ENCODE peak calls at places on chromosomes 7 and 10, in four cellular contexts. One of them, this sample, is unnamed.

GRCh38 chr7:85191383-85191782 is 4.5 kb upstream of the SEMA3D start:
- DNase-seq in spleen: no peak
- DNase-seq in BE2C: no peak
- DNase-seq in CD8-positive, alpha-beta T cell: no peak
- DNase-seq in this sample: no peak

GRCh38 chr7:25122373-25122772 is 2.7 kb downstream of the CYCS start:
- DNase-seq in spleen: no peak
- DNase-seq in BE2C: no peak
- DNase-seq in CD8-positive, alpha-beta T cell: no peak
- DNase-seq in this sample: no peak

GRCh38 chr10:118965636-118966035 is 63.9 kb upstream of the NANOS1 start:
- DNase-seq in spleen: no peak
- DNase-seq in BE2C: no peak
- DNase-seq in CD8-positive, alpha-beta T cell: no peak
- DNase-seq in this sample: peak; percentile 48

GRCh38 chr7:29884399-29885272 is 78.3 kb downstream of the WIPF3 start:
- DNase-seq in spleen: no peak
- DNase-seq in BE2C: peak; percentile 46
- DNase-seq in CD8-positive, alpha-beta T cell: no peak
- DNase-seq in this sample: no peak

GRCh38 chr7:105854516-105854915 is 21.9 kb downstream of the ATXN7L1 start:
- DNase-seq in spleen: no peak
- DNase-seq in BE2C: no peak
- DNase-seq in CD8-positive, alpha-beta T cell: no peak
- DNase-seq in this sample: no peak

GRCh38 chr7:117008849-117009531 is 55.7 kb downstream of the ST7 start:
- DNase-seq in spleen: no peak
- DNase-seq in BE2C: no peak
- DNase-seq in CD8-positive, alpha-beta T cell: no peak
- DNase-seq in this sample: no peak

GRCh38 chr7:101017099-101017777 is 2.6 kb upstream of the MUC17 start:
- DNase-seq in spleen: peak; percentile 88
- DNase-seq in BE2C: peak; percentile 58
- DNase-seq in CD8-positive, alpha-beta T cell: peak; percentile 80
- DNase-seq in this sample: peak; percentile 59

GRCh38 chr10:49596493-49596809 is 13.7 kb upstream of the SLC18A3 start:
- DNase-seq in spleen: no peak
- DNase-seq in BE2C: no peak
- DNase-seq in CD8-positive, alpha-beta T cell: no peak
- DNase-seq in this sample: no peak

GRCh38 chr7:150972094-150972493 is 6.0 kb downstream of the KCNH2 start:
- DNase-seq in spleen: no peak
- DNase-seq in BE2C: peak; percentile 91
- DNase-seq in CD8-positive, alpha-beta T cell: peak; percentile 12
- DNase-seq in this sample: no peak

GRCh38 chr7:121076350-121077164 is 88.0 kb downstream of the CPED1 start:
- DNase-seq in spleen: no peak
- DNase-seq in BE2C: no peak
- DNase-seq in CD8-positive, alpha-beta T cell: no peak
- DNase-seq in this sample: no peak

GRCh38 chr7:124566576-124566975 is 199.0 kb downstream of the GPR37 start:
- DNase-seq in spleen: no peak
- DNase-seq in BE2C: no peak
- DNase-seq in CD8-positive, alpha-beta T cell: no peak
- DNase-seq in this sample: no peak

GRCh38 chr7:14759785-14760184 is 142.8 kb downstream of the DGKB start:
- DNase-seq in spleen: no peak
- DNase-seq in BE2C: no peak
- DNase-seq in CD8-positive, alpha-beta T cell: no peak
- DNase-seq in this sample: no peak
- H3K4me1 ChIP-seq in spleen: no peaks in the 10 kb centered on the region
- H3K4me1 ChIP-seq in BE2C: peaks cover 22% of the 10 kb centered on the region
- H3K4me1 ChIP-seq in CD8-positive, alpha-beta T cell: no peaks in the 10 kb centered on the region
- H3K4me1 ChIP-seq in this sample: no peaks in the 10 kb centered on the region

DNA sequence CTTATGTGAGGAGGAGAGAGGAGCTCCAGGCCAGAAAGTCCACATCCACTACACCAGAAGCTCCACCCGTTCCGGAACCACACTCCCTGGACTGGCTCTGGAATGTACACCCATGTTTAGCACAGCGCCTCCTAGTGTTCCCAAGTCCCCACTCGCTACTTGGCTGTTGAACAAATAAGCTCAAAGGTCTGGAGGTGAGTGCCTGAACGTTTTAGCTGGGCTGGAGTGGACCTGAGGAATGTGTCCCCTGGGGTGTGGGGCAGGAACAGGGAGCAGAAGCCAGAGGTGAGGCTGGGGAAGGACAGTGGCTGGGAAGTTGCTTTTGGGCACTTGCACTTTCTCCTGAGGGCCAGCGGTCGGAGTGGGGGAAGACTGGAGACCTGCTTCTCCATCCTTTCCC is 164.1 kb upstream of the CDCA7L start:
- DNase-seq in spleen: no peak
- DNase-seq in BE2C: peak; percentile 54
- DNase-seq in CD8-positive, alpha-beta T cell: no peak
- DNase-seq in this sample: no peak
- TF ChIP-seq CTCF in spleen: no peak
- TF ChIP-seq CTCF in BE2C: peak; percentile 67
- TF ChIP-seq CTCF in CD8-positive, alpha-beta T cell: no peak
- TF ChIP-seq CTCF in this sample: no peak

DNA sequence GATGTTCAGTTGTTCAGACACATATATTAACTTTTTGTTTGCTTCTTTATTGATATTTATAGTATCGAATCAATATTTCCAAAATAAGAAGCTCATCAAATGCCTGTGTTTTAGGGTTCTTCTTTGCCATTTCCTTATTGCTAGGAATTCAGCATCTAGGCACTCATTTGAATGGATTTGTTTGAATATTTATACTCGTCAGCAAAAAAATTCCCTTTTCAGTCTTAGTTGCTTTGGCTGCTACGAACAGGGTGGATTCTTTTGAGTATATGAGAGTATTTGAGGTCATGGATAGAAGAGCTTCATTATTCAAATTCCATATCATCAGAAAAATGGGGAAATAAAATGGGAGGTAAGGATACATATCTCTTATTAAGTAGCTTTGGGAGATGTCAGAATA is 706.9 kb downstream of the NRG3 start:
- DNase-seq in spleen: no peak
- DNase-seq in BE2C: no peak
- DNase-seq in CD8-positive, alpha-beta T cell: no peak
- DNase-seq in this sample: no peak
- H3K4me1 ChIP-seq in spleen: no peaks in the 10 kb centered on the region
- H3K4me1 ChIP-seq in BE2C: peaks cover 23% of the 10 kb centered on the region
- H3K4me1 ChIP-seq in CD8-positive, alpha-beta T cell: no peaks in the 10 kb centered on the region
- H3K4me1 ChIP-seq in this sample: no peaks in the 10 kb centered on the region

DNA sequence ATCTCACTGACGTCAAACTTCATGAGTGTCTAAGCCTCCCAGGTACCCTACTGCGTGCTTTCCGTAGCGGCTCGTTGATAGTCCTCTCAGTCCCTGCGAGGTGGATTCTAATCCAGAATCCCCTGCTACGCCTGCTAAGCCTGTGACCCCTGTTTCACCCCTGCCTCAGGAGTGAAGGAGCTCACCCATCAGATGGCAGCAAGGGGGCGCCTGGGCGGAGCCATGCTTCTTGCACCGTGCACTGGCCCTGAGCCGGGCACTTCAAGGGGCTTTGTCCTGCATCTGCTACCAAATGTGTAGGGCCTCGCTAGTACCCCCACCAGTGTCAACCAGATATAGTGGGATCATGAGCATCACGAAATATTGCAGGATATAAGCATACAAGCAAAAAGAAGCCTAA is 918 bp upstream of the STRA8 start:
- DNase-seq in spleen: no peak
- DNase-seq in BE2C: peak; percentile 33
- DNase-seq in CD8-positive, alpha-beta T cell: no peak
- DNase-seq in this sample: no peak
- TF ChIP-seq CTCF in spleen: no peak
- TF ChIP-seq CTCF in BE2C: peak; percentile 40
- TF ChIP-seq CTCF in CD8-positive, alpha-beta T cell: no peak
- TF ChIP-seq CTCF in this sample: no peak

GRCh38 chr7:158067219-158067930 is 520.2 kb downstream of the PTPRN2 start:
- DNase-seq in spleen: peak; percentile 69
- DNase-seq in BE2C: no peak
- DNase-seq in CD8-positive, alpha-beta T cell: no peak
- DNase-seq in this sample: no peak
- H3K4me1 ChIP-seq in spleen: no peaks in the 10 kb centered on the region
- H3K4me1 ChIP-seq in BE2C: no peaks in the 10 kb centered on the region
- H3K4me1 ChIP-seq in CD8-positive, alpha-beta T cell: no peaks in the 10 kb centered on the region
- H3K4me1 ChIP-seq in this sample: no peaks in the 10 kb centered on the region

DNA sequence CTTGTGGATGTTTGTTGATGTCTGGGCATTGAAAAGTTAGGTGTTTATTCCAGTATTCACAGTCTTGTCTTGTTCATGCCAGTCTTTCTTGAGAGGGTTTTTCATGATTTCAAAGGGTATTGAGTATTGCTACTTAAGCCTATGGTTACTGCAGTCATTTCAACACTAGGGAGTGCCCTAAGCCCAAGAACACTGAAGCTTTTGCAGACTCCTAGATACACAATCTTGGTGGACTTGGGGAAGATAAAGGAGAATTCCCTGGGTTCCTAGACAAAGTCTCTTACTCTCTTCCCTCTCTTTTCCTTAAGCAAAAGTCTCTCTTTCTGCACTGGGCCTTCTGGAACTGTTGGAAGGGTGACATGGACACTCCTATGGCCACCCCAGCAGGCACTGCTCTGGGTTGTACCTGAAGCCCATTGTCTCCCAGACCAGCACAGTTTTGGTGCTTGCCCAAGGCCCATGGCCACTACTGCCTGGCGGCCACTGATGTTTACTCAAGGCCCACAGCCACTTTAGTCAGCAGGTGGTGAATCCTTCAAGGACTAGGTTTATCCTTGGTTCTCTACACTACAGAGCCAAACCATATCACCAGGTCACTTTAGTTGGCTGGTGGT is 24.9 kb downstream of the SAMD9 start:
- DNase-seq in spleen: no peak
- DNase-seq in BE2C: no peak
- DNase-seq in CD8-positive, alpha-beta T cell: no peak
- DNase-seq in this sample: no peak
- TF ChIP-seq CTCF in spleen: no peak
- TF ChIP-seq CTCF in BE2C: peak; percentile 33
- TF ChIP-seq CTCF in CD8-positive, alpha-beta T cell: no peak
- TF ChIP-seq CTCF in this sample: peak; percentile 12

DNA sequence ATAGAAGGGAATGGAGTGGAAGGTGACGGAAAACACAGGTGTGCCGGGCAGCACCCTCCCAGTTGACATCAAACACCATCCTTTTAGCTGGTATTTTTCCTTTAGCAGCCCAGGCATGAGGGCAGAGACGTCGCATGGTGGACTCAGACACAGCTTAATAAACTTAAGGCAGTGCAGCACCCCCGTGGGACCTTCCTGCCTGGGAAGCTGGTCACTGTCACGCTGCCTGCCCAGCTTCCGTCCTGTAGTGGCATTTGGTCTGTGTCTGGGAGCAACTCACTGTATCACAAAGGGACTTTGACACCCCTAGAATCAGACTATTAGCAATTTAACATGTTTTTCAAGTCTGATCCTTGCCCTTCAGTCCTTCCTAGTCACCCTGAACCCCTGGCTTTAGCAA is 35.8 kb downstream of the IL15RA start:
- DNase-seq in spleen: no peak
- DNase-seq in BE2C: no peak
- DNase-seq in CD8-positive, alpha-beta T cell: no peak
- DNase-seq in this sample: no peak
- H3K4me1 ChIP-seq in spleen: peaks cover 52% of the 10 kb centered on the region
- H3K4me1 ChIP-seq in BE2C: no peaks in the 10 kb centered on the region
- H3K4me1 ChIP-seq in CD8-positive, alpha-beta T cell: no peaks in the 10 kb centered on the region
- H3K4me1 ChIP-seq in this sample: peaks cover 38% of the 10 kb centered on the region